ENCODE peak calls at places on chromosome 6, in six cellular contexts. One of them, this sample, is unnamed.

GRCh38 chr6:133778414-133778813 is 110.5 kb upstream of the TCF21 start:
- DNase-seq in AG09309: peak; percentile 89
- DNase-seq in NCI-H1694 treated with DMSO at 0.1 percent for 48 hours: no peak
- DNase-seq in occipital lobe: no peak
- DNase-seq in nephron progenitor cell: no peak
- DNase-seq in RKO: peak; percentile 52
- DNase-seq in this sample: no peak

GRCh38 chr6:138655828-138656227 is 117.7 kb upstream of the CCDC28A start:
- DNase-seq in AG09309: no peak
- DNase-seq in NCI-H1694 treated with DMSO at 0.1 percent for 48 hours: no peak
- DNase-seq in occipital lobe: no peak
- DNase-seq in nephron progenitor cell: no peak
- DNase-seq in RKO: no peak
- DNase-seq in this sample: peak; percentile 45

GRCh38 chr6:125943528-125944433 is 12.8 kb upstream of the HINT3 start:
- DNase-seq in AG09309: no peak
- DNase-seq in NCI-H1694 treated with DMSO at 0.1 percent for 48 hours: no peak
- DNase-seq in occipital lobe: no peak
- DNase-seq in nephron progenitor cell: no peak
- DNase-seq in RKO: no peak
- DNase-seq in this sample: no peak

GRCh38 chr6:19734519-19734918 is 102.7 kb upstream of the ID4 start:
- DNase-seq in AG09309: no peak
- DNase-seq in NCI-H1694 treated with DMSO at 0.1 percent for 48 hours: no peak
- DNase-seq in occipital lobe: no peak
- DNase-seq in nephron progenitor cell: no peak
- DNase-seq in RKO: no peak
- DNase-seq in this sample: no peak

GRCh38 chr6:137011406-137011805 is 33.4 kb downstream of the IL20RA start:
- DNase-seq in AG09309: no peak
- DNase-seq in NCI-H1694 treated with DMSO at 0.1 percent for 48 hours: no peak
- DNase-seq in occipital lobe: no peak
- DNase-seq in nephron progenitor cell: no peak
- DNase-seq in RKO: no peak
- DNase-seq in this sample: no peak

GRCh38 chr6:148495029-148495428 is 152.4 kb downstream of the SASH1 start:
- DNase-seq in AG09309: no peak
- DNase-seq in NCI-H1694 treated with DMSO at 0.1 percent for 48 hours: no peak
- DNase-seq in occipital lobe: no peak
- DNase-seq in nephron progenitor cell: no peak
- DNase-seq in RKO: no peak
- DNase-seq in this sample: no peak

GRCh38 chr6:110345025-110345424 is 13.1 kb downstream of the METTL24 start:
- DNase-seq in AG09309: no peak
- DNase-seq in NCI-H1694 treated with DMSO at 0.1 percent for 48 hours: no peak
- DNase-seq in occipital lobe: no peak
- DNase-seq in nephron progenitor cell: no peak
- DNase-seq in RKO: no peak
- DNase-seq in this sample: no peak

GRCh38 chr6:170404036-170404435 is 97.5 kb downstream of the FAM120B start:
- DNase-seq in AG09309: no peak
- DNase-seq in NCI-H1694 treated with DMSO at 0.1 percent for 48 hours: peak; percentile 28
- DNase-seq in occipital lobe: peak; percentile 73
- DNase-seq in nephron progenitor cell: no peak
- DNase-seq in RKO: no peak
- DNase-seq in this sample: no peak

GRCh38 chr6:134235937-134236751 is 81.8 kb downstream of the SGK1 start:
- DNase-seq in AG09309: no peak
- DNase-seq in NCI-H1694 treated with DMSO at 0.1 percent for 48 hours: no peak
- DNase-seq in occipital lobe: no peak
- DNase-seq in nephron progenitor cell: no peak
- DNase-seq in RKO: peak; percentile 39
- DNase-seq in this sample: peak; percentile 81

GRCh38 chr6:167930300-167930699 is 67.2 kb upstream of the KIF25 start:
- DNase-seq in AG09309: no peak
- DNase-seq in NCI-H1694 treated with DMSO at 0.1 percent for 48 hours: no peak
- DNase-seq in occipital lobe: no peak
- DNase-seq in nephron progenitor cell: no peak
- DNase-seq in RKO: peak; percentile 12
- DNase-seq in this sample: no peak

GRCh38 chr6:30681696-30682180 is 4.7 kb downstream of the PPP1R18 start:
- DNase-seq in AG09309: no peak
- DNase-seq in NCI-H1694 treated with DMSO at 0.1 percent for 48 hours: no peak
- DNase-seq in occipital lobe: no peak
- DNase-seq in nephron progenitor cell: no peak
- DNase-seq in RKO: no peak
- DNase-seq in this sample: no peak

GRCh38 chr6:169858935-169859351 is 107.5 kb downstream of the ERMARD start:
- DNase-seq in AG09309: no peak
- DNase-seq in NCI-H1694 treated with DMSO at 0.1 percent for 48 hours: no peak
- DNase-seq in occipital lobe: no peak
- DNase-seq in nephron progenitor cell: no peak
- DNase-seq in RKO: no peak
- DNase-seq in this sample: no peak

GRCh38 chr6:45880139-45880538 is 135.5 kb downstream of the CLIC5 start:
- DNase-seq in AG09309: no peak
- DNase-seq in NCI-H1694 treated with DMSO at 0.1 percent for 48 hours: no peak
- DNase-seq in occipital lobe: no peak
- DNase-seq in nephron progenitor cell: peak; percentile 10
- DNase-seq in RKO: no peak
- DNase-seq in this sample: no peak

GRCh38 chr6:32989375-32989774 is 20.0 kb downstream of the HLA-DOA start:
- DNase-seq in AG09309: no peak
- DNase-seq in NCI-H1694 treated with DMSO at 0.1 percent for 48 hours: no peak
- DNase-seq in occipital lobe: no peak
- DNase-seq in nephron progenitor cell: no peak
- DNase-seq in RKO: no peak
- DNase-seq in this sample: no peak

GRCh38 chr6:158003910-158004695 is 22.4 kb downstream of the SYNJ2 start:
- DNase-seq in AG09309: no peak
- DNase-seq in NCI-H1694 treated with DMSO at 0.1 percent for 48 hours: no peak
- DNase-seq in occipital lobe: no peak
- DNase-seq in nephron progenitor cell: no peak
- DNase-seq in RKO: no peak
- DNase-seq in this sample: peak; percentile 37

GRCh38 chr6:41921712-41921998 is 356 bp downstream of the BYSL start:
- DNase-seq in AG09309: no peak
- DNase-seq in NCI-H1694 treated with DMSO at 0.1 percent for 48 hours: no peak
- DNase-seq in occipital lobe: no peak
- DNase-seq in nephron progenitor cell: no peak
- DNase-seq in RKO: peak; percentile 38
- DNase-seq in this sample: peak; percentile 22

GRCh38 chr6:7073810-7074525 is 33.8 kb upstream of the RREB1 start:
- DNase-seq in AG09309: no peak
- DNase-seq in NCI-H1694 treated with DMSO at 0.1 percent for 48 hours: no peak
- DNase-seq in occipital lobe: no peak
- DNase-seq in nephron progenitor cell: no peak
- DNase-seq in RKO: no peak
- DNase-seq in this sample: no peak

GRCh38 chr6:4913705-4914411 is 90.0 kb downstream of the RPP40 start:
- DNase-seq in AG09309: no peak
- DNase-seq in NCI-H1694 treated with DMSO at 0.1 percent for 48 hours: no peak
- DNase-seq in occipital lobe: no peak
- DNase-seq in nephron progenitor cell: no peak
- DNase-seq in RKO: no peak
- DNase-seq in this sample: no peak

GRCh38 chr6:140371360-140371870 is 997.0 kb upstream of the CITED2 start:
- DNase-seq in AG09309: no peak
- DNase-seq in NCI-H1694 treated with DMSO at 0.1 percent for 48 hours: no peak
- DNase-seq in occipital lobe: no peak
- DNase-seq in nephron progenitor cell: no peak
- DNase-seq in RKO: no peak
- DNase-seq in this sample: no peak